ENCODE peak calls at places on chromosomes 7 and 10, in seven cellular contexts. One of them, this sample, is unnamed.

GRCh38 chr10:61975107-61975932 is 73.8 kb downstream of the ARID5B start:
- DNase-seq in stromal cell of bone marrow: peak
- DNase-seq in Peyer's patch: no peak
- DNase-seq in K562: peak
- DNase-seq in midbrain: no peak
- DNase-seq in ovary: no peak
- DNase-seq in Right ventricle myocardium superior: no peak
- DNase-seq in this sample: no peak

GRCh38 chr7:44633254-44634186 is 27.1 kb downstream of the OGDH start:
- DNase-seq in stromal cell of bone marrow: peak
- DNase-seq in Peyer's patch: peak
- DNase-seq in K562: peak
- DNase-seq in midbrain: peak
- DNase-seq in ovary: peak
- DNase-seq in Right ventricle myocardium superior: peak
- DNase-seq in this sample: peak

GRCh38 chr7:51160990-51161615 is 155.5 kb downstream of the COBL start:
- DNase-seq in stromal cell of bone marrow: peak
- DNase-seq in Peyer's patch: peak
- DNase-seq in K562: peak
- DNase-seq in midbrain: peak
- DNase-seq in ovary: peak
- DNase-seq in Right ventricle myocardium superior: peak
- DNase-seq in this sample: peak

GRCh38 chr7:115230882-115231508 is 309.1 kb downstream of the MDFIC start:
- DNase-seq in stromal cell of bone marrow: peak
- DNase-seq in Peyer's patch: no peak
- DNase-seq in K562: no peak
- DNase-seq in midbrain: no peak
- DNase-seq in ovary: no peak
- DNase-seq in Right ventricle myocardium superior: no peak
- DNase-seq in this sample: no peak

GRCh38 chr7:39507866-39508551 is 58.2 kb upstream of the YAE1 start:
- DNase-seq in stromal cell of bone marrow: no peak
- DNase-seq in Peyer's patch: no peak
- DNase-seq in K562: no peak
- DNase-seq in midbrain: no peak
- DNase-seq in ovary: no peak
- DNase-seq in Right ventricle myocardium superior: no peak
- DNase-seq in this sample: no peak

GRCh38 chr10:72328829-72329204 is 25.9 kb downstream of the DNAJB12 start:
- DNase-seq in stromal cell of bone marrow: no peak
- DNase-seq in Peyer's patch: no peak
- DNase-seq in K562: no peak
- DNase-seq in midbrain: no peak
- DNase-seq in ovary: no peak
- DNase-seq in Right ventricle myocardium superior: no peak
- DNase-seq in this sample: no peak

GRCh38 chr7:115047968-115048720 is 126.2 kb downstream of the MDFIC start:
- DNase-seq in stromal cell of bone marrow: no peak
- DNase-seq in Peyer's patch: no peak
- DNase-seq in K562: no peak
- DNase-seq in midbrain: no peak
- DNase-seq in ovary: no peak
- DNase-seq in Right ventricle myocardium superior: no peak
- DNase-seq in this sample: no peak

GRCh38 chr7:29538322-29538874 is 25.2 kb upstream of the PRR15 start:
- DNase-seq in stromal cell of bone marrow: no peak
- DNase-seq in Peyer's patch: no peak
- DNase-seq in K562: peak
- DNase-seq in midbrain: no peak
- DNase-seq in ovary: no peak
- DNase-seq in Right ventricle myocardium superior: no peak
- DNase-seq in this sample: no peak

GRCh38 chr10:110765513-110766375 is 106.0 kb upstream of the PDCD4 start:
- DNase-seq in stromal cell of bone marrow: no peak
- DNase-seq in Peyer's patch: no peak
- DNase-seq in K562: peak
- DNase-seq in midbrain: no peak
- DNase-seq in ovary: no peak
- DNase-seq in Right ventricle myocardium superior: no peak
- DNase-seq in this sample: no peak

GRCh38 chr7:151699920-151700319 is 177.0 kb downstream of the PRKAG2 start:
- DNase-seq in stromal cell of bone marrow: no peak
- DNase-seq in Peyer's patch: no peak
- DNase-seq in K562: no peak
- DNase-seq in midbrain: no peak
- DNase-seq in ovary: no peak
- DNase-seq in Right ventricle myocardium superior: peak
- DNase-seq in this sample: no peak

GRCh38 chr10:95480901-95481491 is 80.2 kb downstream of the SORBS1 start:
- DNase-seq in stromal cell of bone marrow: no peak
- DNase-seq in Peyer's patch: no peak
- DNase-seq in K562: no peak
- DNase-seq in midbrain: no peak
- DNase-seq in ovary: no peak
- DNase-seq in Right ventricle myocardium superior: no peak
- DNase-seq in this sample: no peak

GRCh38 chr10:100735345-100736143 is 9.8 kb upstream of the PAX2 start:
- DNase-seq in stromal cell of bone marrow: no peak
- DNase-seq in Peyer's patch: no peak
- DNase-seq in K562: no peak
- DNase-seq in midbrain: no peak
- DNase-seq in ovary: no peak
- DNase-seq in Right ventricle myocardium superior: no peak
- DNase-seq in this sample: no peak